ENCODE peak calls at places on chromosomes 1 and 21, in ten cellular contexts. G is Ammon's horn; Y is globus pallidus; L is endothelial cell; X is activated naive CD8-positive, alpha-beta T cell treated with anti-CD3 and anti-CD28 coated beads, Interleukin-2, amount 50 U/mL, for 24 hours; T is activated B cell treated with CpG ODN at 0.5 μM for 24 hours; N is esophagus squamous epithelium; Q is stromal cell of bone marrow; Z is HTR-8/SVneo; P is BJ. U is an unnamed sample.

GRCh38 chr1:119711804-119712341 is at the start of gene PHGDH:
- DNase-seq in Z (peak), Y (peak), Q (peak), T (peak), P (peak), L (peak), N (no peak), G (peak), X (peak), U (peak)

GRCh38 chr1:197486948-197487347 is 218.9 kb downstream of the CRB1 start:
- DNase-seq in Z (no peak), Q (no peak), Y (no peak), G (no peak), T (no peak), X (no peak), L (no peak), N (no peak), P (no peak), U (no peak)

GRCh38 chr21:43986544-43987451 is 25.3 kb upstream of the TRAPPC10 start:
- DNase-seq in Q (no peak), Y (peak), Z (no peak), G (peak), L (no peak), N (no peak), T (no peak), X (no peak), P (no peak), U (peak)

GRCh38 chr1:109792056-109792831 is 28.5 kb upstream of the EPS8L3 start:
- DNase-seq in Q (peak), T (no peak), L (peak), Y (peak), Z (peak), G (peak), P (peak), X (no peak), N (no peak), U (no peak)

GRCh38 chr21:44317241-44317782 is 17.5 kb downstream of the PFKL start:
- DNase-seq in P (no peak), Z (no peak), T (no peak), Q (no peak), L (no peak), X (no peak), N (no peak), Y (peak), G (peak), U (no peak)

GRCh38 chr1:169630006-169630405 is at the start of gene SELP:
- DNase-seq in Z (no peak), N (no peak), G (no peak), Q (no peak), X (no peak), Y (no peak), P (no peak), T (no peak), L (no peak), U (no peak)

GRCh38 chr1:81114191-81114590 is 686.5 kb upstream of the ADGRL2 start:
- DNase-seq in X (no peak), Q (no peak), Y (no peak), Z (no peak), L (no peak), G (no peak), P (no peak), N (no peak), T (no peak), U (no peak)

GRCh38 chr1:89331890-89332289 is 32.0 kb upstream of the GBP6 start:
- DNase-seq in Z (no peak), P (no peak), L (no peak), T (no peak), Q (no peak), G (no peak), N (no peak), Y (no peak), X (no peak), U (no peak)

GRCh38 chr1:232968965-232969364 is 18.6 kb downstream of the NTPCR start:
- DNase-seq in Y (peak), P (no peak), N (no peak), G (peak), Q (peak), Z (no peak), L (no peak), X (no peak), T (no peak), U (no peak)

GRCh38 chr1:236065509-236066005 is 667 bp upstream of the NID1 start:
- DNase-seq in N (no peak), G (no peak), Q (no peak), X (no peak), Z (no peak), L (no peak), T (no peak), P (no peak), Y (no peak), U (no peak)

U was measured in GM12892.